ENCODE peak calls at places on chromosomes 4 and X, in six cellular contexts. One of them, this sample, is unnamed.

GRCh38 chr4:118773082-118773792 is 62.7 kb downstream of the SEC24D start:
- DNase-seq in neuronal stem cell: no peak
- DNase-seq in astrocyte of the spinal cord: no peak
- DNase-seq in AG04450: no peak
- DNase-seq in IMR-90: no peak
- DNase-seq in hypothalamus: no peak
- DNase-seq in this sample: no peak

GRCh38 chr4:55157559-55158277 is 32.3 kb upstream of the KDR start:
- DNase-seq in neuronal stem cell: no peak
- DNase-seq in astrocyte of the spinal cord: no peak
- DNase-seq in AG04450: no peak
- DNase-seq in IMR-90: no peak
- DNase-seq in hypothalamus: no peak
- DNase-seq in this sample: no peak

GRCh38 chrX:26511621-26512363 is 295.8 kb downstream of the MAGEB5 start:
- DNase-seq in neuronal stem cell: no peak
- DNase-seq in astrocyte of the spinal cord: no peak
- DNase-seq in AG04450: no peak
- DNase-seq in IMR-90: no peak
- DNase-seq in hypothalamus: no peak
- DNase-seq in this sample: no peak

GRCh38 chr4:132284910-132285426 is 864.1 kb upstream of the PCDH10 start:
- DNase-seq in neuronal stem cell: no peak
- DNase-seq in astrocyte of the spinal cord: no peak
- DNase-seq in AG04450: no peak
- DNase-seq in IMR-90: no peak
- DNase-seq in hypothalamus: no peak
- DNase-seq in this sample: no peak

GRCh38 chrX:21493226-21493850 is 119.1 kb downstream of the CNKSR2 start:
- DNase-seq in neuronal stem cell: no peak
- DNase-seq in astrocyte of the spinal cord: peak
- DNase-seq in AG04450: no peak
- DNase-seq in IMR-90: peak
- DNase-seq in hypothalamus: no peak
- DNase-seq in this sample: no peak

GRCh38 chrX:10007604-10008003 is 40.4 kb downstream of the CLDN34 start:
- DNase-seq in neuronal stem cell: no peak
- DNase-seq in astrocyte of the spinal cord: no peak
- DNase-seq in AG04450: peak
- DNase-seq in IMR-90: peak
- DNase-seq in hypothalamus: no peak
- DNase-seq in this sample: no peak

GRCh38 chrX:39509157-39509556 is 588.6 kb downstream of the BCOR start:
- DNase-seq in neuronal stem cell: no peak
- DNase-seq in astrocyte of the spinal cord: no peak
- DNase-seq in AG04450: no peak
- DNase-seq in IMR-90: no peak
- DNase-seq in hypothalamus: no peak
- DNase-seq in this sample: no peak

GRCh38 chrX:108516184-108516583 is 76.5 kb downstream of the COL4A5 start:
- DNase-seq in neuronal stem cell: no peak
- DNase-seq in astrocyte of the spinal cord: peak
- DNase-seq in AG04450: no peak
- DNase-seq in IMR-90: peak
- DNase-seq in hypothalamus: no peak
- DNase-seq in this sample: no peak

GRCh38 chrX:68273887-68274286 is 159.4 kb downstream of the OPHN1 start:
- DNase-seq in neuronal stem cell: no peak
- DNase-seq in astrocyte of the spinal cord: no peak
- DNase-seq in AG04450: no peak
- DNase-seq in IMR-90: peak
- DNase-seq in hypothalamus: no peak
- DNase-seq in this sample: no peak

GRCh38 chrX:10041383-10041782 is 74.2 kb downstream of the CLDN34 start:
- DNase-seq in neuronal stem cell: no peak
- DNase-seq in astrocyte of the spinal cord: peak
- DNase-seq in AG04450: no peak
- DNase-seq in IMR-90: peak
- DNase-seq in hypothalamus: no peak
- DNase-seq in this sample: no peak

GRCh38 chrX:152915541-152916241 is 17.8 kb downstream of the ZNF185 start:
- DNase-seq in neuronal stem cell: no peak
- DNase-seq in astrocyte of the spinal cord: peak
- DNase-seq in AG04450: no peak
- DNase-seq in IMR-90: peak
- DNase-seq in hypothalamus: no peak
- DNase-seq in this sample: no peak

GRCh38 chr4:72377491-72378194 is 191.4 kb downstream of the ADAMTS3 start:
- DNase-seq in neuronal stem cell: no peak
- DNase-seq in astrocyte of the spinal cord: no peak
- DNase-seq in AG04450: no peak
- DNase-seq in IMR-90: peak
- DNase-seq in hypothalamus: no peak
- DNase-seq in this sample: no peak

GRCh38 chrX:53794181-53794580 is 107.7 kb upstream of the HUWE1 start:
- DNase-seq in neuronal stem cell: no peak
- DNase-seq in astrocyte of the spinal cord: no peak
- DNase-seq in AG04450: no peak
- DNase-seq in IMR-90: no peak
- DNase-seq in hypothalamus: no peak
- DNase-seq in this sample: no peak

GRCh38 chr4:55887594-55887993 is 34.1 kb downstream of the EXOC1 start:
- DNase-seq in neuronal stem cell: no peak
- DNase-seq in astrocyte of the spinal cord: no peak
- DNase-seq in AG04450: no peak
- DNase-seq in IMR-90: no peak
- DNase-seq in hypothalamus: no peak
- DNase-seq in this sample: no peak

GRCh38 chrX:150581093-150581775 is 12.8 kb downstream of the MTM1 start:
- DNase-seq in neuronal stem cell: no peak
- DNase-seq in astrocyte of the spinal cord: peak
- DNase-seq in AG04450: peak
- DNase-seq in IMR-90: peak
- DNase-seq in hypothalamus: no peak
- DNase-seq in this sample: peak

GRCh38 chr4:38904090-38904666 is 36.6 kb downstream of the FAM114A1 start:
- DNase-seq in neuronal stem cell: no peak
- DNase-seq in astrocyte of the spinal cord: no peak
- DNase-seq in AG04450: no peak
- DNase-seq in IMR-90: no peak
- DNase-seq in hypothalamus: no peak
- DNase-seq in this sample: no peak

GRCh38 chr4:110106946-110107325 is 91.5 kb downstream of the ELOVL6 start:
- DNase-seq in neuronal stem cell: no peak
- DNase-seq in astrocyte of the spinal cord: peak
- DNase-seq in AG04450: no peak
- DNase-seq in IMR-90: peak
- DNase-seq in hypothalamus: no peak
- DNase-seq in this sample: no peak

GRCh38 chrX:9885150-9885549 is 82.0 kb upstream of the CLDN34 start:
- DNase-seq in neuronal stem cell: no peak
- DNase-seq in astrocyte of the spinal cord: peak
- DNase-seq in AG04450: no peak
- DNase-seq in IMR-90: peak
- DNase-seq in hypothalamus: peak
- DNase-seq in this sample: no peak

GRCh38 chr4:100517864-100518341 is at the start of gene EMCN:
- DNase-seq in neuronal stem cell: no peak
- DNase-seq in astrocyte of the spinal cord: peak
- DNase-seq in AG04450: no peak
- DNase-seq in IMR-90: no peak
- DNase-seq in hypothalamus: no peak
- DNase-seq in this sample: no peak

GRCh38 chr4:122278976-122279375 is 99.8 kb upstream of the ADAD1 start:
- DNase-seq in neuronal stem cell: no peak
- DNase-seq in astrocyte of the spinal cord: no peak
- DNase-seq in AG04450: no peak
- DNase-seq in IMR-90: no peak
- DNase-seq in hypothalamus: no peak
- DNase-seq in this sample: no peak

GRCh38 chr4:182449186-182449880 is 206.1 kb downstream of the TENM3 start:
- DNase-seq in neuronal stem cell: no peak
- DNase-seq in astrocyte of the spinal cord: peak
- DNase-seq in AG04450: no peak
- DNase-seq in IMR-90: peak
- DNase-seq in hypothalamus: peak
- DNase-seq in this sample: no peak

GRCh38 chrX:108610141-108610540 is 126.2 kb downstream of the IRS4 start:
- DNase-seq in neuronal stem cell: no peak
- DNase-seq in astrocyte of the spinal cord: no peak
- DNase-seq in AG04450: no peak
- DNase-seq in IMR-90: no peak
- DNase-seq in hypothalamus: no peak
- DNase-seq in this sample: no peak

GRCh38 chr4:70778888-70779422 is 57.2 kb downstream of the RUFY3 start:
- DNase-seq in neuronal stem cell: no peak
- DNase-seq in astrocyte of the spinal cord: no peak
- DNase-seq in AG04450: peak
- DNase-seq in IMR-90: peak
- DNase-seq in hypothalamus: no peak
- DNase-seq in this sample: no peak

GRCh38 chrX:43664258-43664657 is 8.2 kb downstream of the MAOA start:
- DNase-seq in neuronal stem cell: no peak
- DNase-seq in astrocyte of the spinal cord: no peak
- DNase-seq in AG04450: no peak
- DNase-seq in IMR-90: no peak
- DNase-seq in hypothalamus: no peak
- DNase-seq in this sample: no peak

GRCh38 chr4:159944477-159944876 is 841.6 kb downstream of the RAPGEF2 start:
- DNase-seq in neuronal stem cell: no peak
- DNase-seq in astrocyte of the spinal cord: no peak
- DNase-seq in AG04450: no peak
- DNase-seq in IMR-90: no peak
- DNase-seq in hypothalamus: no peak
- DNase-seq in this sample: no peak

GRCh38 chrX:8305336-8305735 is 134.3 kb upstream of the VCX2 start:
- DNase-seq in neuronal stem cell: no peak
- DNase-seq in astrocyte of the spinal cord: no peak
- DNase-seq in AG04450: no peak
- DNase-seq in IMR-90: no peak
- DNase-seq in hypothalamus: no peak
- DNase-seq in this sample: no peak

GRCh38 chr4:3261411-3262207 is 12.7 kb downstream of the MSANTD1 start:
- DNase-seq in neuronal stem cell: no peak
- DNase-seq in astrocyte of the spinal cord: no peak
- DNase-seq in AG04450: no peak
- DNase-seq in IMR-90: no peak
- DNase-seq in hypothalamus: no peak
- DNase-seq in this sample: no peak

GRCh38 chr4:1009647-1010521 is 1.5 kb upstream of the FGFRL1 start:
- DNase-seq in neuronal stem cell: no peak
- DNase-seq in astrocyte of the spinal cord: peak
- DNase-seq in AG04450: no peak
- DNase-seq in IMR-90: peak
- DNase-seq in hypothalamus: peak
- DNase-seq in this sample: no peak

GRCh38 chrX:45322382-45322781 is 121.7 kb upstream of the DIPK2B start:
- DNase-seq in neuronal stem cell: no peak
- DNase-seq in astrocyte of the spinal cord: peak
- DNase-seq in AG04450: peak
- DNase-seq in IMR-90: peak
- DNase-seq in hypothalamus: no peak
- DNase-seq in this sample: peak

GRCh38 chrX:129980540-129981206 is 1.8 kb upstream of the BCORL1 start:
- DNase-seq in neuronal stem cell: no peak
- DNase-seq in astrocyte of the spinal cord: no peak
- DNase-seq in AG04450: no peak
- DNase-seq in IMR-90: no peak
- DNase-seq in hypothalamus: no peak
- DNase-seq in this sample: no peak

This sample was measured in HS-27A.